ENCODE peak calls at places on chromosomes 11 and 22, in five cellular contexts. Y is mesenchymal stem cell, I is H1, S is neuronal stem cell, H is H9. K is an unnamed sample.

GRCh38 chr11:9231848-9232177 is 33.3 kb downstream of the DENND5A start:
- DNase-seq in Y (peak), I (no peak), S (no peak), H (no peak), K (no peak)

GRCh38 chr22:20729194-20729593 is 44.7 kb upstream of the SERPIND1 start:
- DNase-seq in Y (no peak), I (no peak), S (no peak), H (no peak), K (no peak)

GRCh38 chr11:36540998-36541397 is 26.8 kb upstream of the RAG1 start:
- DNase-seq in Y (peak), I (no peak), S (no peak), H (peak), K (peak)

GRCh38 chr22:35149149-35149548 is 83.2 kb downstream of the ISX start:
- DNase-seq in Y (no peak), I (no peak), S (no peak), H (no peak), K (no peak)

GRCh38 chr11:12066799-12067508 is 43.4 kb upstream of the MICAL2 start:
- DNase-seq in Y (peak), I (no peak), S (no peak), H (peak), K (peak)

GRCh38 chr11:68402355-68403031 is 58.1 kb upstream of the PPP6R3 start:
- DNase-seq in Y (no peak), I (peak), S (no peak), H (peak), K (peak)

GRCh38 chr11:128582496-128583366 is 4.6 kb downstream of the ETS1 start:
- DNase-seq in Y (peak), I (no peak), S (no peak), H (peak), K (peak)

GRCh38 chr22:19213496-19214473 is 35.2 kb upstream of the SLC25A1 start:
- DNase-seq in Y (no peak), I (no peak), S (no peak), H (no peak), K (no peak)

GRCh38 chr22:37358917-37359316 is 68.4 kb downstream of the ELFN2 start:
- DNase-seq in Y (no peak), I (no peak), S (no peak), H (no peak), K (no peak)

GRCh38 chr11:19421134-19421533 is 180.4 kb upstream of the E2F8 start:
- DNase-seq in Y (no peak), I (no peak), S (no peak), H (no peak), K (peak)

GRCh38 chr11:117554601-117555333 is 227.1 kb downstream of the CEP164 start:
- DNase-seq in Y (no peak), I (no peak), S (no peak), H (no peak), K (peak)

DNA sequence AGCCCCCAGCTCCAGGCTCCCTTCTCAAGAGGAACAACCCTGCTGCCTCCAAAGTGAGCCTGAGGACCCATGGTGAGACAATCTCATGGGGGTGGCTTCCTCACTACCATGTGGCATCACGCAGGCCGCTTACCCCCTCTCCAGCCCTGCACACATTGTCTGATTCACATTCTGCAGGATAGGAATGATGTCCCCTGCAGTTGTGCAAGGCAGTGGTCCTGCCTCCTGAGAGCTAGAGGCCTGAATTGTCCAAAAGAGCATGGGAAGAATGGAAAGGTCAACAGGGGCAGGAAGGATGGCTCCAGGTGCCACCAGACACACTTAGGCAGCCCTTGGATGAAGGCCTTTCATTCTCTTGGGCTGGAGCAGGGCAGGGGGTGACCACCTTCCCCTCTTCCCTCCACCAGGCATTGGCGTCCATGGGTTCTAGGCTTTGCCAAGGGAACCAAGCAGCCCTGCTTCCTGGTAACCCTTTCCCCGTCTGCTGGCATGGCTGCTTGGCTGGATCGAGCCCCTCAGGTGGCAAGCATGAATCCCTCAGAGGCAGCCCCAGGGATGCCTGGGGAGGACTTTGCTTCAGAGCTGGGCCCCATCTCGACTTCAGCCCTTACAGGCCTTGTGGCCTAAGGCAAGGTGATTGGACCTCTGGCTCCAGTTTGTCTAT is 185.0 kb upstream of the SYT13 start:
- DNase-seq in Y (no peak), I (no peak), S (no peak), H (no peak), K (no peak)
- H2BK12ac ChIP-seq in Y (no peak), I (no peak), S (no peak), H (no peak), K (no peak)

GRCh38 chr11:120066738-120067303 is 71.1 kb downstream of the TRIM29 start:
- DNase-seq in Y (no peak), I (peak), S (no peak), H (no peak), K (no peak)
- H2BK12ac ChIP-seq in Y (no peak), I (no peak), S (peak), H (no peak), K (no peak)

GRCh38 chr22:28034760-28035401 is 115.8 kb upstream of the PITPNB start:
- DNase-seq in Y (peak), I (no peak), S (no peak), H (no peak), K (no peak)
- H2BK12ac ChIP-seq in Y (no peak), I (no peak), S (no peak), H (no peak), K (no peak)

DNA sequence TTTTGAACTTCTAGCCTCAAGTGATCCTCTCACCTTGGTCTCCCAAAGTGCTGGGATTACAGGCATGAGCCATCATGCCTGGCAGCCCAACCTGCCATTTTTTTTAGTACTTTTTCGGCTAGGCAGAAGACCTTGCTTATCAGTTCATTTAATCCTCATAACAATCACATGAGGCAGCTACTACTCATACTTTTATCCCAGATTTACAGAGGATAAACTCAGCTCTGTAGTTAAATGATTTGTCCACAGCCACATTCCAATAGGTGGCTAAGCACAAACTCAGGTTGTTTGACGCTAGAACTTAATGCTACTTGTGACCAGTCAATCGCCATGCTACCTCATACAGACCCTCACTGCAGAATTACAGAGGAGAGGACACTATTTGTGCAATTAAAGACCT is 28.1 kb downstream of the SBF2 start:
- DNase-seq in Y (no peak), I (no peak), S (no peak), H (no peak), K (peak)
- H2BK12ac ChIP-seq in Y (no peak), I (no peak), S (no peak), H (no peak), K (no peak)

GRCh38 chr11:27557223-27557622 is 50.7 kb upstream of the LIN7C start:
- DNase-seq in Y (no peak), I (no peak), S (no peak), H (no peak), K (no peak)

GRCh38 chr11:27558401-27558800 is 51.8 kb upstream of the LIN7C start:
- DNase-seq in Y (no peak), I (no peak), S (no peak), H (no peak), K (no peak)

DNA sequence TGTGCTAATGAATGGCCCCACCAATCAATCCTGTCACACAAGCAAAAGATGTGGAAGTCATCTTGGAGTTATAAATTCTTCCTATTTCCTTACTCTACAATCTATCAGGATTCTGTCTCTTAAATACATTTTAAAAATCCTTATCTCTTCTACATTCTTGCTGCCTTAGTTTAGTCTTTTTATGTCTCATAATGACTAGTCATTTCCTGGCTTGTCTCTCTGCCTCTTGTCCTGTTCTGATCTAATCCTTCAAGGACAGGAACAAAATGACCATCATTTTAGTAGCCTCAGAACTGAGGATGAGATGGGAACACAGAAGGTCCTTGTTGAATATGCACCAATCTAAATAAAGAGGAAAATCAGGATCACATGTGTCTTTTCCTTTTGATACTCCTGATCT is 56.6 kb upstream of the LIN7C start:
- DNase-seq in Y (peak), I (no peak), S (no peak), H (no peak), K (no peak)
- H2BK12ac ChIP-seq in Y (no peak), I (no peak), S (no peak), H (no peak), K (no peak)

GRCh38 chr22:29095459-29095858 is 22.6 kb downstream of the KREMEN1 start:
- DNase-seq in Y (no peak), I (no peak), S (no peak), H (no peak), K (no peak)
- H2BK12ac ChIP-seq in Y (no peak), I (no peak), S (no peak), H (no peak), K (no peak)

K was measured in trophoblast cell.